ENCODE peak calls at places on chromosome 10, in seven cellular contexts. Y is right lobe of liver, E is heart left ventricle, Z is sigmoid colon, Q is tibial nerve, U is A549, J is K562. L is an unnamed sample.

GRCh38 chr10:92712016-92712889 is 22.5 kb downstream of the HHEX start:
- DNase-seq in Y (no peak), E (no peak), Z (no peak), Q (no peak), U (no peak), J (no peak), L (no peak)

GRCh38 chr10:52483587-52483986 is 169.5 kb downstream of the DKK1 start:
- DNase-seq in Y (no peak), E (no peak), Z (no peak), Q (no peak), U (no peak), J (no peak), L (no peak)

GRCh38 chr10:82340166-82340565 is 465.2 kb downstream of the NRG3 start:
- DNase-seq in Y (no peak), E (no peak), Z (no peak), Q (no peak), U (no peak), J (no peak), L (no peak)

GRCh38 chr10:77391605-77392235 is 245.9 kb downstream of the KCNMA1 start:
- DNase-seq in Y (no peak), E (peak), Z (peak), Q (peak), U (peak), J (peak), L (peak)

GRCh38 chr10:99115703-99116102 is 119.9 kb downstream of the HPSE2 start:
- DNase-seq in Y (no peak), E (no peak), Z (no peak), Q (no peak), U (no peak), J (no peak), L (no peak)

GRCh38 chr10:593901-594457 is 95.5 kb downstream of the DIP2C start:
- DNase-seq in Y (no peak), E (peak), Z (peak), Q (no peak), U (no peak), J (no peak), L (no peak)

GRCh38 chr10:124450010-124450782 is at the start of gene NKX1-2:
- DNase-seq in Y (no peak), E (no peak), Z (no peak), Q (no peak), U (no peak), J (no peak), L (no peak)

GRCh38 chr10:28997736-28998135 is 291.1 kb upstream of the LYZL1 start:
- DNase-seq in Y (no peak), E (no peak), Z (no peak), Q (no peak), U (peak), J (no peak), L (no peak)

GRCh38 chr10:15781381-15781960 is 61.7 kb upstream of the ITGA8 start:
- DNase-seq in Y (no peak), E (no peak), Z (no peak), Q (no peak), U (no peak), J (no peak), L (no peak)

GRCh38 chr10:132158810-132159209 is 27.9 kb upstream of the DPYSL4 start:
- DNase-seq in Y (no peak), E (no peak), Z (no peak), Q (no peak), U (peak), J (no peak), L (no peak)

GRCh38 chr10:35498693-35499092 is 106.4 kb upstream of the GJD4 start:
- DNase-seq in Y (no peak), E (no peak), Z (no peak), Q (no peak), U (no peak), J (no peak), L (no peak)

GRCh38 chr10:107440741-107441140 is 276.2 kb upstream of the SORCS1 start:
- DNase-seq in Y (no peak), E (no peak), Z (no peak), Q (no peak), U (no peak), J (no peak), L (no peak)

GRCh38 chr10:46223064-46223480 is 63.7 kb upstream of the ANTXRL start:
- DNase-seq in Y (no peak), E (no peak), Z (no peak), Q (no peak), U (peak), J (peak), L (no peak)

GRCh38 chr10:70619271-70620019 is 16.9 kb upstream of the PRF1 start:
- DNase-seq in Y (no peak), E (no peak), Z (no peak), Q (no peak), U (peak), J (peak), L (no peak)

GRCh38 chr10:89367529-89367928 is 10.3 kb upstream of the IFIT1B start:
- DNase-seq in Y (no peak), E (no peak), Z (no peak), Q (no peak), U (no peak), J (no peak), L (no peak)

GRCh38 chr10:125340871-125341270 is 180.5 kb upstream of the CTBP2 start:
- DNase-seq in Y (no peak), E (no peak), Z (no peak), Q (no peak), U (no peak), J (no peak), L (no peak)

GRCh38 chr10:30186371-30186875 is 127.0 kb upstream of the JCAD start:
- DNase-seq in Y (peak), E (no peak), Z (no peak), Q (no peak), U (no peak), J (peak), L (no peak)

GRCh38 chr10:97169911-97170693 is 15.7 kb downstream of the SLIT1 start:
- DNase-seq in Y (peak), E (peak), Z (no peak), Q (no peak), U (peak), J (peak), L (peak)

GRCh38 chr10:11270135-11270857 is 252.6 kb downstream of the CELF2 start:
- DNase-seq in Y (peak), E (peak), Z (peak), Q (peak), U (peak), J (peak), L (peak)

GRCh38 chr10:26486985-26487850 is 49.1 kb downstream of the APBB1IP start:
- DNase-seq in Y (no peak), E (no peak), Z (no peak), Q (no peak), U (peak), J (no peak), L (peak)

GRCh38 chr10:109922976-109923921 is at the start of gene XPNPEP1:
- DNase-seq in Y (peak), E (peak), Z (peak), Q (peak), U (peak), J (peak), L (peak)
- TF ChIP-seq POLR2A in Y (peak), E (peak), Z (peak), Q (peak), U (peak), J (peak), L (peak)

GRCh38 chr10:78396754-78397153 is 363.1 kb downstream of the RPS24 start:
- DNase-seq in Y (no peak), E (no peak), Z (no peak), Q (no peak), U (no peak), J (no peak), L (no peak)
- H3K4me3 ChIP-seq in Y (no peak), E (no peak), Z (no peak), Q (no peak), U (no peak), J (no peak), L (no peak)

GRCh38 chr10:116845823-116846222 is 3.5 kb upstream of the ENO4 start:
- DNase-seq in Y (no peak), E (no peak), Z (no peak), Q (no peak), U (no peak), J (no peak), L (no peak)

GRCh38 chr10:116849271-116850057 is at the start of gene ENO4:
- DNase-seq in Y (peak), E (peak), Z (peak), Q (no peak), U (peak), J (no peak), L (peak)

GRCh38 chr10:116850058-116850611 is 836 bp downstream of the ENO4 start:
- DNase-seq in Y (no peak), E (no peak), Z (no peak), Q (no peak), U (no peak), J (no peak), L (no peak)

GRCh38 chr10:116848912-116849270 is 408 bp upstream of the ENO4 start:
- DNase-seq in Y (no peak), E (no peak), Z (no peak), Q (no peak), U (no peak), J (no peak), L (no peak)

DNA sequence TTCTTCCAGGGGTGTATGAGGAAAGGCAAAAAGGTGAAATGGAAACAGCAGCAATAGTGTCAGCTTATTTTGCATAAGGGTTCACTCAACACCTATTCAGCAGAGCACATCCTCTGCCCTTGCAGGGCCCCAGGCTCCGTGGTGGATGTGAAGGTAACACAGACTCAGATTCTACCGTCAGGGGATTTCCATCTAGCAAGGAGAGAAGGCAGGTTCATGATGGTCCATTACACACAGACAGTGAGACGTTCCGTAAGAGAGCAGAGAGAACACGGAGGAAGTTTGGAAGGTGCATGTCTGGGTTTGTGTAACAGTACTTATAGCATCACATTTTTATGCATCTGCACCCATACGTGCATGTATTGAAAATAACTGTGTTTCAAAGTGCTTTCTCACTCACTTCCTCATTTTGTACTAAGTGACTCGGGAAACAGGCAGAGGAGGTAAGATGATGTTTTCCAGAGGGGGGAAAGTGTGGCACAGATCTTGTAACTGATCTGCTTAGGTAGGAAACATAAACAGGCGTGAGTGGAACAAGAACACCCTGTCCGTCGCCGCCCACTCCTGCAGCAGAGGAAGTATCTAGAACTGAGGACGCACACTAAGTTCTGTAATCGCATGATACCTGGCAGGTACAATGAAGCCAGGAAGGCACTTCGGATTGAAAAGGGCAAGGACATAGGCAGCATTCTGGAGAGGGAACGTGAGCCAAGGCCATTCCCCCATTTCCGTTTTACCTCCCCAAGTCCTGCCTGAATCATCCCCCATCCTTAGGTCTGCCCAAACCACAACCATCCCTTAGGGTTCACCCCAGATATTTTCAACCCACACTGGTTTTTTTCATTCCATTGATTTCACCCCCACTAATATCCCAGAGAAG is 1.0 kb upstream of the ENO4 start:
- DNase-seq in Y (no peak), E (no peak), Z (no peak), Q (no peak), U (no peak), J (no peak), L (no peak)
- H3K27ac ChIP-seq in Y (no peak), E (no peak), Z (peak), Q (no peak), U (peak), J (no peak), L (peak)

GRCh38 chr10:102713483-102713813 is 749 bp downstream of the ARL3 start:
- DNase-seq in Y (no peak), E (no peak), Z (no peak), Q (no peak), U (no peak), J (no peak), L (no peak)

GRCh38 chr10:102712843-102713242 is 1.4 kb downstream of the ARL3 start:
- DNase-seq in Y (no peak), E (no peak), Z (no peak), Q (no peak), U (no peak), J (no peak), L (no peak)

GRCh38 chr10:102715880-102716279 is 1.4 kb downstream of the SFXN2 start:
- DNase-seq in Y (no peak), E (no peak), Z (no peak), Q (no peak), U (no peak), J (no peak), L (no peak)

GRCh38 chr10:102713814-102714620 is at the start of gene ARL3:
- DNase-seq in Y (peak), E (peak), Z (peak), Q (peak), U (peak), J (peak), L (peak)

DNA sequence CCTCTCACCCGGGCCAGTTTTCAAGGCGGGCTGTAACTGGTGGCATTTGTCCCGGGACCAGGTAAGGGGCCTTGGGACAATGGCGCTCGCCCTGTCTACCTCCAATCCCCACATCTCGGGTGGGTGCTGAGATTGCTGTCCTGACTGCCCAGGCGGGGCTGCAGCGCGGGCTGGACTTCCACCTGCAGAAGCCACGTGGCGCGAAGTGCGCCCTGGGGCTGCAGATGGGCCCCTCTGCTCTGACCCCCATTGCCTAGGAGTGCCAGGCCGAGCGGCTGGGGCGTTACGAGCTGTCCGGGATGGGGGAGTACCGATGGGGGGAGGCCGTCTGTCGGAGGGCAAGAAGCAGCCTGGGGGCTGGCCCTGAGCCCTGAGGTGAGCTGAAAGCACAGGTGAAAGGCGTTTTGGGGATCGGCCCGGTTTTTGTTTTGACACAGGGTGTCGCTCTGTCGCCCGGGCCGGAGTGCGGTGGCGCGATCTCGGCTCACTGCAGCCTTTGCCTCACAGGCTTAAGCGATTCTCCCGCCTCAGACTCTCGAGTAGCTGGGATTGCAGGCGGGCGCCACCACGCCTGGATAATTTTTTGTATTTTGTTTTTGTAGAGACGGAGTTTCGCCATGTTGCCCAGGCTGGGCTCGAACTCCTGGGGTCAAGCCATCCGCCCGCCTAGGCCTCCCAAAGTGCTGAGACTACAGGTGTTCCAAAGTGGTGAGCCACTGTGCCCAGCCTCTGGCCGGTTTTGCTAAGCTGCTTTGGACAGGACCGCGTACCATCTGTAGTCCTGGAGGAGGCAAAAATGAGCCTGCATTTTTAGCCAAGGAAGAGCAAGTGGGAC is at the start of gene SFXN2:
- DNase-seq in Y (no peak), E (no peak), Z (no peak), Q (no peak), U (no peak), J (peak), L (peak)
- TF ChIP-seq POLR2A in Y (peak), E (no peak), Z (no peak), Q (no peak), U (peak), J (peak), L (no peak)

L was measured in adrenal gland.